ENCODE peak calls at places on chromosomes 13 and 19, in five cellular contexts. X is NCI-H2171 treated with DMSO at 0.1 percent for 48 hours, E is A172, F is body of pancreas, W is kidney tubule cell. O is an unnamed sample.

GRCh38 chr13:33158830-33159229 is 126.7 kb downstream of the STARD13 start:
- DNase-seq in W (no peak), X (no peak), F (no peak), E (no peak), O (no peak)

GRCh38 chr13:73090812-73091187 is 32.0 kb downstream of the KLF5 start:
- DNase-seq in F (no peak), E (no peak), X (no peak), W (no peak), O (no peak)

GRCh38 chr13:26465514-26465913 is 92.0 kb upstream of the WASF3 start:
- DNase-seq in E (no peak), X (no peak), F (no peak), W (no peak), O (no peak)

GRCh38 chr19:7159105-7159933 is 89.8 kb downstream of the ZNF557 start:
- DNase-seq in E (peak; percentile 95), X (peak; percentile 23), W (no peak), F (no peak), O (no peak)

GRCh38 chr13:106455190-106455589 is 80.3 kb downstream of the EFNB2 start:
- DNase-seq in X (no peak), F (no peak), W (no peak), E (no peak), O (no peak)

GRCh38 chr19:48090281-48090802 is 20.3 kb downstream of the PLA2G4C start:
- DNase-seq in F (no peak), E (peak; percentile 18), X (no peak), W (no peak), O (peak; percentile 65)

GRCh38 chr13:108082481-108082880 is 132.9 kb downstream of the LIG4 start:
- DNase-seq in F (no peak), X (no peak), E (no peak), W (peak; percentile 53), O (no peak)

GRCh38 chr13:20988033-20988908 is 73.1 kb downstream of the LATS2 start:
- DNase-seq in E (no peak), F (no peak), X (no peak), W (no peak), O (no peak)

GRCh38 chr19:12527034-12527836 is 24.0 kb downstream of the ZNF564 start:
- DNase-seq in F (no peak), E (peak; percentile 19), W (peak; percentile 17), X (no peak), O (peak; percentile 18)

GRCh38 chr19:17337675-17338439 is 504 bp downstream of the GTPBP3 start:
- DNase-seq in E (peak; percentile 29), F (no peak), X (peak; percentile 57), W (peak; percentile 26), O (no peak)

GRCh38 chr19:13502231-13502630 is 4.0 kb downstream of the CACNA1A start:
- DNase-seq in W (no peak), E (no peak), F (no peak), X (no peak), O (no peak)

GRCh38 chr19:49866933-49867782 is at the start of gene PNKP:
- DNase-seq in X (peak; percentile 92), W (peak; percentile 91), F (peak; percentile 80), E (peak; percentile 93), O (peak; percentile 89)

GRCh38 chr13:107203146-107203847 is 635.4 kb upstream of the ARGLU1 start:
- DNase-seq in W (peak; percentile 28), X (no peak), E (no peak), F (no peak), O (peak; percentile 52)

GRCh38 chr13:43267916-43268315 is 244.5 kb downstream of the DNAJC15 start:
- DNase-seq in W (no peak), X (no peak), F (no peak), E (no peak), O (no peak)

GRCh38 chr13:26760835-26761582 is 423 bp upstream of the GPR12 start:
- DNase-seq in X (peak; percentile 3), E (no peak), F (no peak), W (no peak), O (no peak)

GRCh38 chr19:2578911-2579677 is 103.2 kb downstream of the GADD45B start:
- DNase-seq in F (peak; percentile 90), W (peak; percentile 89), X (peak; percentile 48), E (peak; percentile 98), O (peak; percentile 84)

GRCh38 chr13:106858910-106859309 is 291.0 kb upstream of the ARGLU1 start:
- DNase-seq in E (no peak), W (peak; percentile 50), F (no peak), X (peak; percentile 27), O (no peak)

GRCh38 chr19:15971217-15971616 is 22.4 kb downstream of the OR10H4 start:
- DNase-seq in W (no peak), E (no peak), F (no peak), X (no peak), O (peak; percentile 33)

GRCh38 chr13:112113355-112113754 is 46.4 kb downstream of the SOX1 start:
- DNase-seq in X (no peak), W (no peak), F (no peak), E (no peak), O (peak; percentile 80)

GRCh38 chr13:43232866-43233265 is 209.5 kb downstream of the DNAJC15 start:
- DNase-seq in F (no peak), E (peak; percentile 19), X (no peak), W (no peak), O (no peak)

GRCh38 chr13:106151056-106151699 is 384.3 kb downstream of the EFNB2 start:
- DNase-seq in E (peak; percentile 100), F (no peak), X (no peak), W (peak; percentile 97), O (peak; percentile 83)

GRCh38 chr13:105410602-105411001 is 1124.9 kb downstream of the EFNB2 start:
- DNase-seq in F (peak; percentile 76), X (peak; percentile 54), W (peak; percentile 36), E (peak; percentile 25), O (peak; percentile 52)

GRCh38 chr19:48194041-48194871 is 23.8 kb downstream of the ZSWIM9 start:
- DNase-seq in W (no peak), X (no peak), E (no peak), F (no peak), O (no peak)

GRCh38 chr19:47564081-47564480 is 8.9 kb downstream of the ZNF541 start:
- DNase-seq in F (peak; percentile 38), X (no peak), W (no peak), E (no peak), O (peak; percentile 92)

GRCh38 chr13:26971990-26972888 is 199.4 kb downstream of the USP12 start:
- DNase-seq in W (peak; percentile 65), E (no peak), X (peak; percentile 88), F (peak; percentile 70), O (peak; percentile 87)

GRCh38 chr13:110801044-110801443 is 87.5 kb downstream of the ING1 start:
- DNase-seq in E (no peak), X (no peak), F (no peak), W (no peak), O (no peak)

GRCh38 chr19:45401815-45402468 is 2.9 kb downstream of the PPP1R13L start:
- DNase-seq in F (no peak), X (no peak), W (no peak), E (no peak), O (no peak)

GRCh38 chr13:24307211-24308067 is 1.9 kb upstream of the C1QTNF9 start:
- DNase-seq in X (no peak), E (no peak), W (no peak), F (no peak), O (peak; percentile 13)

GRCh38 chr19:52923782-52924593 is 760 bp upstream of the ZNF888 start:
- DNase-seq in E (peak; percentile 13), X (no peak), F (peak; percentile 39), W (peak; percentile 73), O (no peak)

GRCh38 chr13:77980592-77980991 is 62.0 kb upstream of the EDNRB start:
- DNase-seq in E (peak; percentile 74), X (no peak), F (no peak), W (peak; percentile 22), O (no peak)

GRCh38 chr13:71218960-71219359 is 648.0 kb downstream of the DACH1 start:
- DNase-seq in W (peak; percentile 6), F (no peak), E (no peak), X (peak; percentile 79), O (peak; percentile 58)

GRCh38 chr13:46962286-46962941 is 65.6 kb upstream of the HTR2A start:
- DNase-seq in F (no peak), E (peak; percentile 57), W (peak; percentile 72), X (no peak), O (no peak)

GRCh38 chr19:30116984-30117555 is 175.0 kb downstream of the URI1 start:
- DNase-seq in E (no peak), F (no peak), X (no peak), W (no peak), O (no peak)

GRCh38 chr19:39237200-39238184 is 7.3 kb downstream of the IFNL3 start:
- DNase-seq in F (peak; percentile 92), E (peak; percentile 54), X (no peak), W (peak; percentile 66), O (peak; percentile 82)

GRCh38 chr19:16366056-16366432 is 41.4 kb downstream of the KLF2 start:
- DNase-seq in W (no peak), X (no peak), E (no peak), F (no peak), O (no peak)

O was measured in small intestine.